ENCODE peak calls at places on chromosomes 7 and 10, in six cellular contexts. G is transverse colon, T is ovary, X is A549, M is IMR-90, C is tibial nerve. S is an unnamed sample.

GRCh38 chr10:7410800-7411670 is at the start of gene SFMBT2:
- DNase-seq in G (peak; percentile 59), T (peak; percentile 72), X (peak; percentile 75), M (peak; percentile 49), C (peak; percentile 50), S (peak; percentile 86)

GRCh38 chr10:77252380-77252779 is 385.2 kb downstream of the KCNMA1 start:
- DNase-seq in G (no peak), T (no peak), X (no peak), M (no peak), C (no peak), S (no peak)

GRCh38 chr7:37920619-37921339 is at the start of gene EPDR1:
- DNase-seq in G (peak; percentile 75), T (peak; percentile 62), X (peak; percentile 63), M (no peak), C (peak; percentile 29), S (peak; percentile 28)

GRCh38 chr10:5659702-5660528 is 6.5 kb downstream of the ASB13 start:
- DNase-seq in G (peak; percentile 63), T (peak; percentile 67), X (peak; percentile 43), M (peak; percentile 79), C (peak; percentile 44), S (peak; percentile 55)

GRCh38 chr10:58921366-58921947 is 255.0 kb upstream of the PHYHIPL start:
- DNase-seq in G (no peak), T (no peak), X (no peak), M (no peak), C (no peak), S (no peak)

GRCh38 chr10:75648186-75648761 is 216.8 kb downstream of the LRMDA start:
- DNase-seq in G (no peak), T (no peak), X (no peak), M (no peak), C (no peak), S (no peak)

GRCh38 chr10:44650576-44651394 is 260.4 kb upstream of the TMEM72 start:
- DNase-seq in G (no peak), T (peak; percentile 27), X (no peak), M (no peak), C (no peak), S (no peak)

GRCh38 chr7:145665499-145666258 is 450.9 kb upstream of the CNTNAP2 start:
- DNase-seq in G (no peak), T (no peak), X (no peak), M (no peak), C (no peak), S (no peak)

GRCh38 chr7:8216291-8216690 is 45.7 kb downstream of the ICA1 start:
- DNase-seq in G (no peak), T (no peak), X (no peak), M (no peak), C (no peak), S (no peak)

GRCh38 chr10:43649149-43649523 is 455 bp upstream of the ZNF32 start:
- DNase-seq in G (no peak), T (no peak), X (no peak), M (no peak), C (no peak), S (no peak)

GRCh38 chr10:31759124-31759798 is 169.4 kb downstream of the ARHGAP12 start:
- DNase-seq in G (peak; percentile 71), T (peak; percentile 67), X (peak; percentile 71), M (no peak), C (peak; percentile 61), S (peak; percentile 66)

GRCh38 chr10:86523348-86523747 is 1.8 kb upstream of the WAPL start:
- DNase-seq in G (no peak), T (no peak), X (peak; percentile 54), M (peak; percentile 22), C (no peak), S (no peak)

GRCh38 chr7:116863168-116863670 is 832 bp downstream of the CAPZA2 start:
- DNase-seq in G (peak; percentile 23), T (peak; percentile 18), X (peak; percentile 28), M (peak; percentile 21), C (no peak), S (no peak)

GRCh38 chr10:77226020-77226419 is 411.6 kb downstream of the KCNMA1 start:
- DNase-seq in G (no peak), T (no peak), X (no peak), M (no peak), C (no peak), S (no peak)

GRCh38 chr10:124756156-124756555 is 12.0 kb upstream of the FAM53B start:
- DNase-seq in G (no peak), T (no peak), X (no peak), M (no peak), C (no peak), S (no peak)

GRCh38 chr10:51244308-51244707 is 170.0 kb downstream of the PRKG1 start:
- DNase-seq in G (no peak), T (no peak), X (no peak), M (no peak), C (no peak), S (no peak)

GRCh38 chr7:22728416-22729029 is 1.5 kb downstream of the IL6 start:
- DNase-seq in G (no peak), T (no peak), X (peak; percentile 47), M (peak; percentile 71), C (no peak), S (no peak)

GRCh38 chr7:108109216-108109908 is 20.8 kb downstream of the LAMB4 start:
- DNase-seq in G (peak; percentile 16), T (no peak), X (peak; percentile 28), M (no peak), C (no peak), S (no peak)

GRCh38 chr7:91280180-91280579 is 15.9 kb downstream of the FZD1 start:
- DNase-seq in G (no peak), T (no peak), X (no peak), M (peak; percentile 4), C (no peak), S (no peak)

GRCh38 chr7:106183952-106184351 is 71.8 kb upstream of the SYPL1 start:
- DNase-seq in G (no peak), T (no peak), X (no peak), M (no peak), C (no peak), S (no peak)

GRCh38 chr7:46678421-46678820 is 757.3 kb upstream of the IGFBP3 start:
- DNase-seq in G (no peak), T (no peak), X (no peak), M (no peak), C (no peak), S (no peak)

GRCh38 chr7:46680147-46680546 is 759.1 kb upstream of the IGFBP3 start:
- DNase-seq in G (no peak), T (no peak), X (no peak), M (peak; percentile 27), C (no peak), S (no peak)

GRCh38 chr7:46681865-46682503 is 760.9 kb upstream of the IGFBP3 start:
- DNase-seq in G (no peak), T (peak; percentile 24), X (no peak), M (no peak), C (no peak), S (peak; percentile 34)

GRCh38 chr7:46682841-46683624 is 762.0 kb upstream of the IGFBP3 start:
- DNase-seq in G (no peak), T (no peak), X (no peak), M (peak; percentile 3), C (no peak), S (no peak)

GRCh38 chr7:46679671-46680070 is 758.6 kb upstream of the IGFBP3 start:
- DNase-seq in G (no peak), T (no peak), X (no peak), M (no peak), C (no peak), S (no peak)
- H3K4me3 ChIP-seq in G (no peak overlapping the region), T (no peak overlapping the region), X (no peak overlapping the region), M (no peak overlapping the region), C (no peak overlapping the region), S (no peak overlapping the region)

DNA sequence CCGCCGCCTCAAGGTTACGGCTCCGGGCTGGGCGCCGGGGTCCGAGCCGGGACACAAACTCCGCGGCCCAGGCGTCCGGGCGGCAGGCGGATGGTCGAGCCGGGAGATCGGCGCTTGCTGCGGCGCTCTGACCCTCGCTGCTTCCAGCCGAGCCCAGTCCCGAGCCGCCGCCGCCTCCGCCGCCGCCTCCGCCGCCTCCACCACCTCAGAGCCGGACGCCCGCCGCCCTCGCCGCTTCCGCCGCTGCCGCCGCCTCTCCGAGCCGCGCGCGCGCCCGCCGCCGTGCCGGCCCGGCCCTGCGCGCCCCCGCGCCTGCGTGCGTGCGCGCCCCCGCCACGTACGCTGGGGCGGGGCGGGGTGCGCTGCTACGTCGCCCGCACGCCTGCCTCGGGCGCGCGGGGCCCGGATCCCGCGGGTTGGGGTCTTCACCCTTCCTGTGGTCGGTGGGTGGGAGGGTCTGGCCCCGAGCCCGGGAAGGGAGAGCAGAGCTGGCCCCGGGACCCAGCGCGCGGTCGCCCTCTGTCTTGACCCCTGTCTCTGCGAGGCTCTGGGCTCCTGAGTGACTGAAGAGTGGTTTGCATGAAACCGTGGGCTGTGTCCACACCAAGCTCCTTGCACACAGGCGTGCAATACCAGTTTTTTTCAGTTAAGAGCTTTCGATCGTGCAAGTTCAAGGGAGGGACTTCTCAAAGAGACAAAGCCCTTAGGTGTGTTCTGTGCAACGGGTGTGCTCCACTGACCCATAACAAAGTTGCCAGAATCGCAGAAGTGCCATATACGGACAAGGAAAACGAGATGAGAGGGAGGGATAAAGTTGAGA is at the start of gene SMURF1:
- DNase-seq in G (peak; percentile 74), T (peak; percentile 77), X (peak; percentile 42), M (peak; percentile 47), C (peak; percentile 35), S (peak; percentile 94)
- TF ChIP-seq POLR2A in G (peak; percentile 70), T (peak; percentile 44), X (peak; percentile 79), M (no peak), C (peak; percentile 46), S (no peak)

DNA sequence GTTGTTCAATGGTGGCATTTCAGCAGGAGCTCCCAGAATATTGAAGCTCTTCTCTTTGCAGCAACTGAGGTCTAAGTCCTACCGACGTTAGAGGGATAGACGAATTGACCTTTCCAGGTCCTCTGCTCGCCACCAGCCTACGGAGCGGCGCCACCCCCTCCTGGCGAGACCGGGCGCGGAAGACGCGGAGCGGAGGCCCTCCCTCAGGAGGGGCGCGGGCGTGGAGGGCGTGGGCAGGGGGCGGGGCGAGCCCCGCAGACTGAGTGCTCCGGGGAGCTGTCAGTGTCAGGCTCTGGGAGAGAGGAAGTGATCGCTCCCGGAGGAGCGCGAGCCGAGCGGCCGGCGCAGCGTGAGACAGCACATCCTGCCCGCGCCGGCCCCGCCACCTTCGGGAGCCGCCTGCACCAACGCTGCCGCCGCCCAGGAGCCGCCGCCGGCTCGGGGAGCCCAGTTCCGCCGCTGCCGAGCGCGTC is at the start of gene DYNC1I1:
- DNase-seq in G (peak; percentile 62), T (peak; percentile 64), X (peak; percentile 57), M (peak; percentile 19), C (peak; percentile 17), S (peak; percentile 31)
- H3K4me3 ChIP-seq in G (peak within 1 kb of the TSS; percentile 66), T (peak within 1 kb of the TSS; percentile 62), X (peak within 1 kb of the TSS; percentile 60), M (peak within 1 kb of the TSS; percentile 20), C (peak within 1 kb of the TSS; percentile 42), S (peak within 1 kb of the TSS; percentile 19)

GRCh38 chr7:156532016-156532602 is 108.5 kb upstream of the RNF32 start:
- DNase-seq in G (no peak), T (no peak), X (no peak), M (no peak), C (no peak), S (no peak)

GRCh38 chr7:156533420-156533819 is 107.2 kb upstream of the RNF32 start:
- DNase-seq in G (no peak), T (no peak), X (no peak), M (no peak), C (no peak), S (no peak)

GRCh38 chr7:156537006-156537405 is 103.6 kb upstream of the RNF32 start:
- DNase-seq in G (no peak), T (no peak), X (no peak), M (no peak), C (no peak), S (no peak)

GRCh38 chr7:156534925-156535324 is 105.6 kb upstream of the RNF32 start:
- DNase-seq in G (no peak), T (no peak), X (no peak), M (no peak), C (no peak), S (no peak)

GRCh38 chr7:156533964-156534363 is 106.6 kb upstream of the RNF32 start:
- DNase-seq in G (no peak), T (no peak), X (no peak), M (no peak), C (no peak), S (no peak)
- TF ChIP-seq POLR2A in G (no peak), T (no peak), X (no peak), M (no peak), C (no peak), S (no peak)

S was measured in lower leg skin.